ENCODE peak calls at places on chromosomes 3 and 15, in ten cellular contexts. E, G, S, R, P, I, B, T, W and L are unnamed samples.

GRCh38 chr3:32432711-32433530 is 41.3 kb downstream of the CMTM7 start:
- DNase-seq in B (no peak), P (no peak), I (no peak), W (no peak), R (no peak), E (peak), S (peak), G (peak), T (no peak), L (peak)

GRCh38 chr3:5194801-5195509 is 7.4 kb downstream of the EDEM1 start:
- DNase-seq in S (peak), W (peak), G (peak), E (no peak), I (no peak), T (no peak), P (peak), R (no peak), B (no peak), L (peak)

GRCh38 chr3:137097852-137098251 is 140.1 kb downstream of the IL20RB start:
- DNase-seq in R (no peak), P (no peak), B (peak), E (no peak), I (no peak), S (no peak), W (no peak), T (no peak), G (no peak), L (no peak)

GRCh38 chr15:99732268-99732641 is 982 bp downstream of the LYSMD4 start:
- DNase-seq in B (no peak), G (no peak), T (no peak), I (peak), S (peak), W (no peak), R (no peak), E (no peak), P (peak), L (no peak)

GRCh38 chr15:92361321-92362090 is 32.2 kb upstream of the ST8SIA2 start:
- DNase-seq in T (no peak), G (no peak), W (no peak), R (no peak), S (no peak), I (no peak), B (no peak), E (no peak), P (no peak), L (no peak)

GRCh38 chr15:63599401-63600000 is 2.3 kb downstream of the FBXL22 start:
- DNase-seq in E (peak), T (peak), R (no peak), G (peak), B (peak), I (peak), P (peak), W (peak), S (peak), L (peak)

GRCh38 chr3:14461748-14462324 is 59.4 kb downstream of the SLC6A6 start:
- DNase-seq in W (no peak), R (no peak), B (peak), G (no peak), I (peak), T (peak), E (peak), P (peak), S (peak), L (peak)

GRCh38 chr3:168933614-168934013 is 729.9 kb downstream of the MECOM start:
- DNase-seq in W (no peak), B (no peak), E (no peak), T (no peak), P (no peak), G (no peak), R (no peak), S (peak), I (no peak), L (no peak)

GRCh38 chr3:71602256-71602655 is 18.7 kb upstream of the FOXP1 start:
- DNase-seq in P (peak), R (no peak), G (no peak), S (no peak), E (no peak), B (no peak), W (no peak), I (peak), T (no peak), L (no peak)

GRCh38 chr3:139642981-139643380 is 34.8 kb downstream of the NMNAT3 start:
- DNase-seq in G (no peak), T (no peak), R (no peak), S (no peak), P (no peak), W (no peak), I (no peak), B (no peak), E (no peak), L (no peak)

GRCh38 chr3:197031315-197032285 is 2.0 kb upstream of the MELTF start:
- DNase-seq in E (peak), G (peak), S (peak), R (peak), P (peak), B (no peak), W (peak), T (no peak), I (peak), L (peak)

GRCh38 chr3:149494022-149494758 is 19.7 kb downstream of the TM4SF4 start:
- DNase-seq in B (peak), I (peak), T (peak), S (peak), R (no peak), W (peak), E (peak), P (peak), G (no peak), L (peak)

GRCh38 chr15:94460624-94461023 is 229.3 kb downstream of the MCTP2 start:
- DNase-seq in T (no peak), W (no peak), E (no peak), R (no peak), I (no peak), B (peak), S (no peak), P (no peak), G (no peak), L (no peak)

GRCh38 chr3:31978553-31978952 is 2.5 kb downstream of the OSBPL10 start:
- DNase-seq in B (no peak), I (no peak), R (no peak), W (no peak), E (no peak), T (no peak), G (no peak), S (no peak), P (no peak), L (no peak)

GRCh38 chr15:42348083-42348482 is 11.2 kb upstream of the CAPN3 start:
- DNase-seq in E (no peak), T (no peak), P (no peak), I (no peak), G (no peak), W (no peak), S (peak), R (no peak), B (no peak), L (no peak)

GRCh38 chr15:26874774-26875475 is 8.1 kb downstream of the GABRA5 start:
- DNase-seq in B (no peak), G (no peak), P (no peak), S (no peak), E (no peak), T (no peak), W (no peak), R (no peak), I (no peak), L (no peak)

GRCh38 chr3:106805625-106806024 is 571.6 kb upstream of the CCDC54 start:
- DNase-seq in P (no peak), W (no peak), G (no peak), E (no peak), T (no peak), B (no peak), S (no peak), R (no peak), I (no peak), L (no peak)

GRCh38 chr3:179454887-179455286 is 3.6 kb upstream of the GNB4 start:
- DNase-seq in E (no peak), S (no peak), B (no peak), I (no peak), G (no peak), P (no peak), T (no peak), W (no peak), R (no peak), L (no peak)

GRCh38 chr15:66733976-66734375 is 31.9 kb downstream of the SMAD6 start:
- DNase-seq in W (peak), R (no peak), T (no peak), S (peak), E (no peak), G (no peak), B (no peak), I (no peak), P (no peak), L (no peak)

GRCh38 chr3:54087581-54088410 is 34.6 kb upstream of the CACNA2D3 start:
- DNase-seq in I (peak), T (no peak), G (no peak), B (peak), S (no peak), E (no peak), P (peak), R (no peak), W (no peak), L (no peak)

GRCh38 chr3:169813757-169814517 is 1.2 kb upstream of the LRRC34 start:
- DNase-seq in S (no peak), B (peak), E (peak), W (no peak), T (peak), I (peak), P (peak), R (no peak), G (no peak), L (peak)

GRCh38 chr15:101170568-101171350 is 81.1 kb downstream of the CHSY1 start:
- DNase-seq in W (peak), T (no peak), R (no peak), S (peak), G (no peak), I (no peak), P (no peak), B (no peak), E (no peak), L (no peak)

GRCh38 chr3:8839607-8840325 is 70.4 kb upstream of the OXTR start:
- DNase-seq in W (no peak), R (no peak), I (no peak), G (no peak), B (no peak), T (no peak), E (no peak), P (no peak), S (no peak), L (no peak)

GRCh38 chr3:129003578-129004112 is 2.5 kb downstream of the EFCC1 start:
- DNase-seq in S (no peak), P (peak), I (peak), E (no peak), B (peak), T (peak), W (no peak), G (no peak), R (no peak), L (peak)

GRCh38 chr3:157061271-157061670 is 98.7 kb downstream of the CCNL1 start:
- DNase-seq in I (no peak), P (no peak), W (no peak), T (no peak), B (no peak), E (no peak), S (no peak), R (no peak), G (no peak), L (no peak)

GRCh38 chr15:92328207-92328606 is 65.5 kb upstream of the ST8SIA2 start:
- DNase-seq in P (no peak), T (no peak), G (no peak), B (no peak), E (no peak), S (no peak), W (no peak), R (no peak), I (no peak), L (no peak)

GRCh38 chr15:39172380-39173281 is 408.2 kb upstream of the THBS1 start:
- DNase-seq in W (peak), T (no peak), P (peak), R (no peak), S (no peak), E (peak), B (peak), G (peak), I (peak), L (no peak)

GRCh38 chr3:99658274-99658673 is 19.9 kb downstream of the COL8A1 start:
- DNase-seq in W (no peak), E (no peak), S (no peak), R (no peak), T (no peak), P (no peak), I (no peak), G (no peak), B (no peak), L (no peak)

GRCh38 chr15:86611392-86612040 is 531.8 kb downstream of the AGBL1 start:
- DNase-seq in B (no peak), W (no peak), R (no peak), E (no peak), S (no peak), G (no peak), P (peak), T (no peak), I (peak), L (peak)

GRCh38 chr3:195893121-195893449 is 15.3 kb downstream of the TNK2 start:
- DNase-seq in W (peak), G (peak), E (no peak), B (no peak), R (no peak), I (no peak), P (no peak), T (no peak), S (no peak), L (no peak)

GRCh38 chr15:65766422-65767263 is 25.4 kb downstream of the DENND4A start:
- DNase-seq in W (no peak), E (no peak), I (no peak), P (peak), R (no peak), G (no peak), S (no peak), B (no peak), T (no peak), L (no peak)

GRCh38 chr3:192187485-192188051 is 539.8 kb downstream of the FGF12 start:
- DNase-seq in T (no peak), R (no peak), G (no peak), W (no peak), S (no peak), P (no peak), B (peak), E (no peak), I (no peak), L (no peak)

GRCh38 chr3:194497799-194498575 is 11.2 kb upstream of the ATP13A3 start:
- DNase-seq in B (no peak), I (peak), S (no peak), G (no peak), E (no peak), R (peak), W (no peak), T (no peak), P (peak), L (peak)

GRCh38 chr3:138188013-138188352 is 882 bp downstream of the ARMC8 start:
- DNase-seq in W (peak), P (no peak), T (no peak), E (peak), R (peak), B (no peak), I (no peak), G (no peak), S (peak), L (no peak)

GRCh38 chr3:59808431-59808830 is 758.6 kb upstream of the CFAP20DC start:
- DNase-seq in S (no peak), W (no peak), P (no peak), G (no peak), R (no peak), T (peak), B (no peak), E (no peak), I (no peak), L (no peak)

GRCh38 chr3:114827495-114827894 is 319.6 kb downstream of the ZBTB20 start:
- DNase-seq in P (peak), E (peak), B (peak), W (no peak), I (peak), T (peak), R (no peak), S (peak), G (no peak), L (peak)

GRCh38 chr15:89196994-89197393 is 24.4 kb downstream of the RLBP1 start:
- DNase-seq in G (no peak), R (no peak), W (no peak), I (peak), E (no peak), P (no peak), B (no peak), T (no peak), S (no peak), L (peak)

GRCh38 chr3:120450914-120451669 is at the start of gene FSTL1:
- DNase-seq in R (no peak), T (peak), S (peak), I (peak), G (peak), E (peak), B (peak), W (peak), P (peak), L (peak)

GRCh38 chr3:126960604-126960995 is 22.3 kb upstream of the PLXNA1 start:
- DNase-seq in B (no peak), R (no peak), W (peak), G (no peak), S (no peak), P (no peak), E (no peak), T (no peak), I (no peak), L (no peak)

GRCh38 chr3:126959144-126959920 is 23.6 kb upstream of the PLXNA1 start:
- DNase-seq in T (no peak), G (no peak), P (no peak), W (peak), R (no peak), I (no peak), B (no peak), E (no peak), S (no peak), L (no peak)

GRCh38 chr3:126961191-126961790 is 21.6 kb upstream of the PLXNA1 start:
- DNase-seq in P (no peak), E (peak), S (peak), G (peak), R (peak), W (peak), B (no peak), T (no peak), I (peak), L (no peak)

GRCh38 chr3:126958638-126959085 is 24.3 kb upstream of the PLXNA1 start:
- DNase-seq in P (no peak), B (no peak), R (no peak), I (no peak), S (no peak), T (no peak), G (no peak), E (no peak), W (peak), L (no peak)

DNA sequence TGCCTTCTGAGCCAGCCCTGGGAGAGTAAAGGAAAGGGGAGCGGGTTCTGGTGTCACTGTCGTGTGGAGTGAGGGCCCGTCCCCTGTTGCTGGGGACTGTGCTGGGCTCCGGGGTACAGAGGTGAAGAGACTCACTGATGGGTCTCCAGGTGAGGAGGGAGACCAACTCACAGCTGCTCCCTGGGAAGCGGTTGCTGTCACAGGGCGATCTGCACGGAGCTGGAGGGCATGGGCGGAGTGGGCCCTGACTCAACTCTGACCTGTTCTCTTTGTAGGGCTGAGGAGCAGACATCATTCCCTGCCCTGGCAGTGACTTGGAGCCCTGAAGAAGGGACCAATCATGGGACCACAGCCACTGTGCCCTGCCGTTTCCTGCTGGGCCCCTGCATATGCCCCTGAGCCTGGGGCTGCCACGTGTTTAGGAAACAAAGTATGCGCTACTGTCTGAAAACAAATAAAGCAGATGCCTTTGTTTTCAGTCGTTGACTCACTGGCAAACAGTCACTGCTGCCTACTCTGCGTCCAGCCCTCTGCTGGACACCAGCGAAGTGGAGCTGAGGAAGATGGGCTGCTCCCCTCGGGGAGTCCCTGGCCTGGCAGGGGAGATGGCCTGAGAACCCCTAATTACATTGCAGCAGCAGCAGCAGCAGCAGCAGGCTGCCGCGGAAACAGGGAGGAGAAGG is 22.9 kb upstream of the PLXNA1 start:
- DNase-seq in B (peak), R (no peak), S (peak), P (peak), I (no peak), W (peak), G (no peak), T (no peak), E (no peak), L (no peak)
- TF ChIP-seq CTCF in B (peak), R (no peak), S (peak), P (peak), I (no peak), W (no peak), G (no peak), T (no peak), E (no peak), L (no peak)

DNA sequence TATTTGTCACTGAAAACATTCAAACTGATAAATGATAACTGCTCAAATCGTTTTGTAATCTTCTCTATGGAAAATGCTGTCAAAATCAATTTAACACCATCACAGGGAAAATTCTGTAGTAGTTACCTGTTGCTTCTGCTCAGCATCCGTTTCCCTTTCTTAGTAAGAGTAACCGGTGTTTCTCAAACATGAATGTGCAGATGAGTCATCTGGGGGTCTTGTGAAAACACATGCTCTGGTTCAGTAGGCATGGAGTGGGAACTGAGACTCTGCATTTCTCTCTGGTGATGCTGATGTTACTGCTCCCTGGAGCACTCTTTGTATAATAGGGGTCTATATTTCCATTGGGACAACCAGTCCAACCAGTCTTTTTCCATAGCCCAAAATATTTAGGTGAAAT is 145.1 kb downstream of the SEMA6D start:
- DNase-seq in T (no peak), I (no peak), P (no peak), B (no peak), E (peak), W (no peak), R (no peak), S (no peak), G (no peak), L (no peak)
- TF ChIP-seq CTCF in T (no peak), I (no peak), P (no peak), B (no peak), E (no peak), W (no peak), R (no peak), S (no peak), G (no peak), L (no peak)

DNA sequence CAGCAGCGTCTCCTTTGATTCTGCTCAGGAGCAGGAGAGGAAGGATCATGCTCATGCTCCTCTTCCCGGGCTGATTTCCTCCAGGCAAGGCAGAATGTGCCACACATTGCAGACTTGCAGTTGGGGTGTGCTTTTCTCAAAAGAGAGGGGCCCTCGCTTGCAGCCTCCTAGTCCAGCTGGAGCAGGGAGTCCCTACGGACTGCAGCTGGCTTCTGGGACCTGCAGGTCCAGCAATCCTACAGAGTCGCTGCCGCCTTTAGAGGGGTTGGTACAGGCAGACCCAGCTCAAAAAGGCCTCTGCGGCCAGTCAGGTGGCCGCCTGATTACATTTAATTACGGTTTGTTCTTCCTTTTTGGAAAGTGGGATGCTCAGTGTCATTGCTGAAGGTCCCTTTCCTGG is 173.9 kb downstream of the NSMCE3 start:
- DNase-seq in S (no peak), B (no peak), G (no peak), W (peak), P (no peak), I (no peak), E (no peak), T (no peak), R (no peak), L (no peak)
- TF ChIP-seq CTCF in S (no peak), B (no peak), G (no peak), W (no peak), P (no peak), I (no peak), E (no peak), T (no peak), R (no peak), L (no peak)

GRCh38 chr3:153442386-153442785 is 280.4 kb downstream of the RAP2B start:
- DNase-seq in W (no peak), B (no peak), I (no peak), T (no peak), S (no peak), R (no peak), P (no peak), G (no peak), E (no peak), L (no peak)
- TF ChIP-seq CTCF in W (no peak), B (no peak), I (no peak), T (no peak), S (no peak), R (no peak), P (no peak), G (no peak), E (no peak), L (no peak)

GRCh38 chr3:535566-536416 is 339.2 kb downstream of the CHL1 start:
- DNase-seq in T (peak), I (no peak), W (peak), G (no peak), B (peak), R (no peak), P (peak), S (peak), E (no peak), L (no peak)
- TF ChIP-seq CTCF in T (peak), I (no peak), W (no peak), G (no peak), B (peak), R (no peak), P (no peak), S (no peak), E (no peak), L (no peak)

GRCh38 chr3:61560452-61561373 is 658 bp upstream of the PTPRG start:
- DNase-seq in I (peak), T (peak), P (peak), W (peak), G (peak), E (peak), S (peak), R (peak), B (peak), L (peak)
- TF ChIP-seq CTCF in I (no peak), T (no peak), P (no peak), W (peak), G (peak), E (no peak), S (peak), R (no peak), B (no peak), L (no peak)